ENCODE peak calls at places on chromosomes 2 and 18, in four cellular contexts. N is left colon, H is cardiac muscle cell, O is caudate nucleus. X is an unnamed sample.

GRCh38 chr18:46917808-46918600 is 602 bp downstream of the KATNAL2 start:
- DNase-seq in N (peak; percentile 59), H (peak; percentile 61), O (no peak), X (no peak)

GRCh38 chr18:45602926-45603325 is 12.3 kb upstream of the SLC14A2 start:
- DNase-seq in N (no peak), H (no peak), O (no peak), X (no peak)

GRCh38 chr2:48169066-48169724 is 262.9 kb upstream of the FBXO11 start:
- DNase-seq in N (no peak), H (no peak), O (no peak), X (no peak)

GRCh38 chr18:9334351-9335254 is at the start of gene TWSG1:
- DNase-seq in N (peak; percentile 93), H (peak; percentile 98), O (peak; percentile 89), X (peak; percentile 93)

GRCh38 chr2:41701231-41701630 is 346.6 kb upstream of the PKDCC start:
- DNase-seq in N (no peak), H (no peak), O (no peak), X (no peak)

GRCh38 chr2:196213252-196213651 is 41.9 kb upstream of the STK17B start:
- DNase-seq in N (no peak), H (no peak), O (no peak), X (no peak)

GRCh38 chr18:31490387-31490786 is 7.6 kb upstream of the DSG2 start:
- DNase-seq in N (no peak), H (no peak), O (no peak), X (no peak)

GRCh38 chr2:143581989-143582719 is 452.9 kb downstream of the ARHGAP15 start:
- DNase-seq in N (no peak), H (peak; percentile 16), O (no peak), X (no peak)

GRCh38 chr2:186440506-186440905 is 45.6 kb upstream of the ZC3H15 start:
- DNase-seq in N (no peak), H (no peak), O (no peak), X (no peak)

GRCh38 chr2:62287895-62288589 is 92.1 kb downstream of the B3GNT2 start:
- DNase-seq in N (peak; percentile 77), H (peak; percentile 54), O (no peak), X (no peak)

GRCh38 chr18:78192044-78192443 is 787.6 kb upstream of the SALL3 start:
- DNase-seq in N (no peak), H (peak; percentile 20), O (no peak), X (peak; percentile 4)

GRCh38 chr2:223868005-223868404 is 30.6 kb upstream of the AP1S3 start:
- DNase-seq in N (no peak), H (no peak), O (no peak), X (no peak)

GRCh38 chr18:23311346-23312103 is 141.6 kb upstream of the RIOK3 start:
- DNase-seq in N (no peak), H (no peak), O (no peak), X (no peak)

GRCh38 chr2:31347788-31348187 is 66.8 kb downstream of the XDH start:
- DNase-seq in N (no peak), H (no peak), O (no peak), X (no peak)

GRCh38 chr2:242052421-242052820 is 182.9 kb downstream of the RTP5 start:
- DNase-seq in N (no peak), H (no peak), O (no peak), X (no peak)

GRCh38 chr18:8994603-8995002 is 107.9 kb upstream of the NDUFV2 start:
- DNase-seq in N (no peak), H (no peak), O (no peak), X (no peak)

GRCh38 chr2:233358335-233358734 is 4.0 kb downstream of the DGKD start:
- DNase-seq in N (no peak), H (no peak), O (no peak), X (no peak)

GRCh38 chr2:223047260-223047761 is 4.7 kb upstream of the KCNE4 start:
- DNase-seq in N (no peak), H (peak; percentile 72), O (no peak), X (no peak)

GRCh38 chr18:78713064-78713463 is 266.6 kb upstream of the SALL3 start:
- DNase-seq in N (no peak), H (peak; percentile 84), O (no peak), X (no peak)

GRCh38 chr18:26301681-26302080 is 75.4 kb downstream of the TAF4B start:
- DNase-seq in N (no peak), H (no peak), O (no peak), X (no peak)

GRCh38 chr2:85536479-85536878 is 2.5 kb upstream of the MAT2A start:
- DNase-seq in N (no peak), H (no peak), O (no peak), X (no peak)

GRCh38 chr2:95121150-95121494 is 486 bp downstream of the MRPS5 start:
- DNase-seq in N (no peak), H (no peak), O (no peak), X (no peak)

GRCh38 chr2:235924675-235925063 is 243.5 kb downstream of the GBX2 start:
- DNase-seq in N (no peak), H (no peak), O (no peak), X (no peak)

GRCh38 chr2:238700122-238700457 is 147.8 kb upstream of the TWIST2 start:
- DNase-seq in N (no peak), H (no peak), O (no peak), X (no peak)

GRCh38 chr18:48672671-48673340 is 134.0 kb downstream of the CTIF start:
- DNase-seq in N (no peak), H (no peak), O (no peak), X (no peak)

GRCh38 chr2:102449370-102449974 is 23.6 kb upstream of the SLC9A4 start:
- DNase-seq in N (peak; percentile 35), H (peak; percentile 51), O (peak; percentile 0), X (no peak)

GRCh38 chr2:191329841-191330240 is 84.6 kb downstream of the MYO1B start:
- DNase-seq in N (no peak), H (no peak), O (no peak), X (no peak)

GRCh38 chr2:179898873-179899272 is 37.5 kb upstream of the ZNF385B start:
- DNase-seq in N (peak; percentile 43), H (peak; percentile 26), O (no peak), X (no peak)

GRCh38 chr2:158724803-158725271 is 70.3 kb upstream of the DAPL1 start:
- DNase-seq in N (no peak), H (no peak), O (no peak), X (no peak)

GRCh38 chr18:5543036-5543671 is 643 bp downstream of the EPB41L3 start:
- DNase-seq in N (peak; percentile 11), H (peak; percentile 69), O (no peak), X (no peak)

X was measured in occipital lobe.